ENCODE peak calls at places on chromosomes 13 and 19, in six cellular contexts. Q, X, V, N, D and Z are unnamed samples.

GRCh38 chr13:28533441-28534166 is 38.7 kb upstream of the FLT1 start:
- DNase-seq in Q (no peak), D (no peak), X (no peak), V (no peak), N (no peak), Z (no peak)

GRCh38 chr13:42574435-42575311 is 721 bp downstream of the TNFSF11 start:
- DNase-seq in X (peak), Q (no peak), D (no peak), N (no peak), V (no peak), Z (no peak)

GRCh38 chr13:20390526-20391175 is 135.0 kb downstream of the CRYL1 start:
- DNase-seq in V (no peak), D (no peak), N (no peak), X (no peak), Q (no peak), Z (no peak)

GRCh38 chr13:64158910-64159309 is 2743.3 kb upstream of the PCDH20 start:
- DNase-seq in V (peak), X (peak), D (no peak), N (no peak), Q (no peak), Z (peak)

GRCh38 chr19:56253737-56254136 is 18.8 kb upstream of the EDDM13 start:
- DNase-seq in N (no peak), D (peak), X (peak), V (peak), Q (peak), Z (peak)

GRCh38 chr19:13366529-13367143 is 139.6 kb downstream of the CACNA1A start:
- DNase-seq in X (peak), V (peak), N (no peak), Q (peak), D (no peak), Z (peak)

GRCh38 chr19:19081642-19082151 is 17.9 kb downstream of the SLC25A42 start:
- DNase-seq in N (no peak), Q (no peak), D (no peak), V (peak), X (no peak), Z (peak)

GRCh38 chr19:42292042-42292960 is 9.6 kb upstream of the PRR19 start:
- DNase-seq in X (no peak), N (no peak), Q (no peak), V (no peak), D (no peak), Z (no peak)

GRCh38 chr13:110287031-110287828 is 19.7 kb downstream of the COL4A1 start:
- DNase-seq in V (no peak), N (no peak), Q (no peak), D (no peak), X (no peak), Z (no peak)

GRCh38 chr19:10655457-10656312 is 1.5 kb downstream of the ILF3 start:
- DNase-seq in Q (no peak), V (peak), N (no peak), X (peak), D (peak), Z (peak)

DNA sequence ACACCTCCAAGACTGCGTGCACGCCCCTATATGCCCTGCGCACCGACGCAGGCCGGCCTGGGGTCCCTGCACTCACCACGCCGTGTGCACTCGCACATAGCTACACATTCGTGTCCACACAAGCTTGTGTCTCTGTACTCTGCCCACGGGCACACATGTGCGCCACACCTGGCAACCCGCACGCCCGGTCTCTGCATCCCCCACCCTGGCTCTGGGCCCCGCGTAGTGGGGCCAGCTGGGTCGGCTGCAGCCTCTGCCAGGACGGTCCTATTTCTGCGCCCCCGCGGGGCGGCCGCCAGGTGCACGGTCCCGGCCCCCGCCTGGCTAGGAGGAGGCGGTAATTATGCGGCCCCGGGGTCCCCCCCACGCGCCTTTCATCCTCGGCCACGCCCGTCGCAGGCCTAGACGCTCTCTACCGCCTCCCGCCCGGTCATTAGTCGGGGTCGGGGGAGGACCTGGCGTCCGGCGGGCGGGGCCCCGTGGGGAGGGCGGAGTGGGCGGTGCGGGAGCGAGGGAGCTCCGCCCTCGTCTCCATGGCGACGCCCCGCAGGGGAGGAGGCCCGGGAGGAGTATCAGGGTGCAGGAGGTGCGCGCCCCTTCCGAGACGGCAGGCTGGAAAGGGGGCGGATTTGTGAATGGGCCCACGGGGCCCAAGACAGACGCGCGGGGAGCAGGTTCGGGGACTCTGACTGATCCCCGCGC is 2.9 kb upstream of the CIRBP start:
- DNase-seq in N (no peak), D (peak), X (peak), Q (peak), V (peak), Z (peak)
- TF ChIP-seq USF2 in N (no peak), D (no peak), X (no peak), Q (no peak), V (no peak), Z (no peak)

GRCh38 chr13:93231867-93232266 is 5.3 kb downstream of the GPC6 start:
- DNase-seq in D (peak), V (no peak), X (no peak), N (no peak), Q (no peak), Z (no peak)
- H3K27ac ChIP-seq in D (peak), V (no peak), X (no peak), N (no peak), Q (peak), Z (no peak)

GRCh38 chr19:39299832-39300231 is 3.6 kb downstream of the IFNL1 start:
- DNase-seq in Q (no peak), V (no peak), X (no peak), N (no peak), D (no peak), Z (no peak)

GRCh38 chr19:39299404-39299803 is 3.2 kb downstream of the IFNL1 start:
- DNase-seq in D (no peak), V (no peak), N (no peak), X (no peak), Q (no peak), Z (no peak)

GRCh38 chr19:39296055-39296645 is at the start of gene IFNL1:
- DNase-seq in D (no peak), Q (no peak), N (no peak), X (no peak), V (no peak), Z (no peak)

GRCh38 chr19:39296906-39297305 is 699 bp downstream of the IFNL1 start:
- DNase-seq in N (no peak), Q (no peak), D (no peak), V (no peak), X (no peak), Z (no peak)

GRCh38 chr19:39297931-39298634 is 1.9 kb downstream of the IFNL1 start:
- DNase-seq in D (no peak), V (no peak), Q (no peak), X (no peak), N (no peak), Z (no peak)
- TF ChIP-seq USF2 in D (no peak), V (no peak), Q (no peak), X (no peak), N (no peak), Z (no peak)

DNA sequence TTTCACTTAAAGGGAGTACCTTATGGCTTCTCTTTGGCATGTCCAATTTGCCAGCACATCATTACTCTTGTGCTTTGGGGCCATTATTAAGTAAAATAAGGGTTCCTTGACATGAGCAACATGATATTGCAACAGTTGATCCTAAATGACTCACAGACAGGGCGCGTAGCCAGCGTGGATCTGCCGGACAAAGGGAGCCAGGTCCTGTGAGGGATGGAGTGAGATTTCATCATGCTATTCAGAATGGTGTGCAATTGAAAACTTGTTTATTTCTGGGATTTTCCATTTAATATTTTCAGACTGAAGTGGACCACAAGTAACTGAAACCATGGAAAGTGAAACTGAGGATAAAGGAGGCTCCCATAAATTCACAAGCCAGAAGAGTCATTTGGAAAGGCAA is 48.6 kb upstream of the WASF3 start:
- DNase-seq in N (no peak), Q (no peak), V (no peak), X (no peak), D (no peak), Z (peak)
- H3K27ac ChIP-seq in N (no peak), Q (no peak), V (no peak), X (no peak), D (no peak), Z (peak)

GRCh38 chr19:45087531-45087930 is 5.4 kb upstream of the PPP1R37 start:
- DNase-seq in N (no peak), X (no peak), V (no peak), D (no peak), Q (no peak), Z (no peak)
- TF ChIP-seq USF2 in N (no peak), X (no peak), V (no peak), D (no peak), Q (no peak), Z (no peak)

GRCh38 chr13:45737571-45738002 is 35.5 kb downstream of the CBY2 start:
- DNase-seq in X (no peak), V (peak), Q (no peak), D (no peak), N (no peak), Z (no peak)

GRCh38 chr13:45747071-45747470 is 45.0 kb downstream of the CBY2 start:
- DNase-seq in Q (no peak), N (no peak), X (no peak), V (no peak), D (no peak), Z (no peak)

GRCh38 chr13:45744979-45745378 is 42.9 kb downstream of the CBY2 start:
- DNase-seq in V (no peak), N (no peak), D (no peak), Q (no peak), X (no peak), Z (no peak)

GRCh38 chr13:45742985-45743384 is 40.9 kb downstream of the CBY2 start:
- DNase-seq in Q (no peak), N (no peak), X (no peak), D (no peak), V (no peak), Z (no peak)
- H3K27ac ChIP-seq in Q (no peak), N (no peak), X (no peak), D (no peak), V (no peak), Z (no peak)

GRCh38 chr19:55160986-55161365 is 3.4 kb upstream of the TNNI3 start:
- DNase-seq in X (no peak), N (no peak), Q (no peak), D (no peak), V (no peak), Z (no peak)

GRCh38 chr19:55161571-55162322 is 4.2 kb upstream of the TNNI3 start:
- DNase-seq in V (no peak), Q (no peak), D (no peak), X (no peak), N (no peak), Z (no peak)

GRCh38 chr19:55169136-55169535 is 2.7 kb upstream of the DNAAF3 start:
- DNase-seq in Q (no peak), X (no peak), N (no peak), D (no peak), V (no peak), Z (no peak)

GRCh38 chr19:55166530-55167268 is at the start of gene DNAAF3:
- DNase-seq in D (peak), Q (peak), N (peak), V (peak), X (peak), Z (peak)

DNA sequence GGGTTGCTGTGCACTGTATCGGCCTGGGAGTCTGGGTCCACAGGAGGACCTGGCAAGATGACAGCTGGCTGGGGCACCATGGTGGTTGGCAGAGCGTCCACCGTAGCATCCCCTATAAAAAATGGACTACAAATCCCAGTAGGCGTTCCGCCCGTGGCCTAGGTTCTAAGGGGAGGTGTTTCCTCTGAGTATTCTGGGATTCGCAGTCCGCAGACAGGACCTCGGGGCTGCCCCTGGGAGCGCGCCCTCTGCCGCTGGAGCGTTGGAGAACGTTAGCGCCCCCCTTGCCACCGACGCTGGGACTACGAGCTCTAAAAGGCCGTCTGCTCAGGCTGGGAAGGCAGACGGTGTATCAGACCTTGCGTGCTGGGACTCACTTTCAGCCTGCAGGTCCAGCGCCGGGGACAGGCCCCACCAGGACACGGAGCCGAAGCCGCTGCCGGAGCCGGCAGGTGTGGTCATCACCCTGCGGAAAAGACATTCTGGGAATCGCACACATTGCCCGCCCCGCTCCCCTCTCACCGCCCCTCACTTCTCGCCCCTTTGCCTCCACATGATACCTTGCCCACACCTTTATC is 372 bp downstream of the DNAAF3 start:
- DNase-seq in N (no peak), D (peak), X (peak), V (peak), Q (peak), Z (peak)
- TF ChIP-seq USF2 in N (no peak), D (no peak), X (no peak), V (no peak), Q (no peak), Z (no peak)

GRCh38 chr13:76856141-76856571 is 30.0 kb downstream of the KCTD12 start:
- DNase-seq in N (no peak), D (no peak), Q (no peak), V (no peak), X (no peak), Z (peak)

GRCh38 chr13:76854209-76854608 is 32.0 kb downstream of the KCTD12 start:
- DNase-seq in X (no peak), Q (no peak), N (no peak), D (no peak), V (no peak), Z (no peak)

GRCh38 chr13:76854894-76855293 is 31.3 kb downstream of the KCTD12 start:
- DNase-seq in N (no peak), D (no peak), V (no peak), Q (no peak), X (no peak), Z (peak)

GRCh38 chr13:76853481-76853880 is 32.7 kb downstream of the KCTD12 start:
- DNase-seq in V (no peak), Q (no peak), N (no peak), D (no peak), X (no peak), Z (no peak)

DNA sequence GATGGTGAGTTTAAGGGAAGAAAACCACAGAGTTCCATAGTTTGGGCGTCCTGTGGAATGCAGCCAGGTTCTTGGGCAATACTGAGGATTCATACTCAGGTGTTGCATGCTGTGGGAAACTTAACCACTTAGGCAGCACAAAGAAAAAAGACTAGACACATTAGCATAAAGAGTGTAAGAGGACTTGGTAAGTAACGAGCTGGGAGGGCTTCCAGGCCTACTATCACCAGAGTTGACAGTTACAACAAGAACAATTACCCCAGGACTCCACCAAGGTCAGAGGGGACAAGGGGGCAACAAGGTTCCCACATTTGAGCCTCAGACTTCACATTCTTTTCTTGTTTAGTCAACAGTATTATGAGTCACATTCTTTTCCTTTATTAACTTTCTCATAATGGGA is 33.2 kb downstream of the KCTD12 start:
- DNase-seq in X (no peak), Q (no peak), D (no peak), V (no peak), N (no peak), Z (peak)
- H3K27ac ChIP-seq in X (no peak), Q (no peak), D (no peak), V (no peak), N (no peak), Z (no peak)

GRCh38 chr13:51538626-51539179 is 45.6 kb upstream of the WDFY2 start:
- DNase-seq in Q (no peak), X (no peak), D (no peak), V (no peak), N (no peak), Z (no peak)

GRCh38 chr13:51534075-51534817 is 50.0 kb upstream of the WDFY2 start:
- DNase-seq in D (no peak), Q (no peak), X (no peak), V (no peak), N (no peak), Z (no peak)

DNA sequence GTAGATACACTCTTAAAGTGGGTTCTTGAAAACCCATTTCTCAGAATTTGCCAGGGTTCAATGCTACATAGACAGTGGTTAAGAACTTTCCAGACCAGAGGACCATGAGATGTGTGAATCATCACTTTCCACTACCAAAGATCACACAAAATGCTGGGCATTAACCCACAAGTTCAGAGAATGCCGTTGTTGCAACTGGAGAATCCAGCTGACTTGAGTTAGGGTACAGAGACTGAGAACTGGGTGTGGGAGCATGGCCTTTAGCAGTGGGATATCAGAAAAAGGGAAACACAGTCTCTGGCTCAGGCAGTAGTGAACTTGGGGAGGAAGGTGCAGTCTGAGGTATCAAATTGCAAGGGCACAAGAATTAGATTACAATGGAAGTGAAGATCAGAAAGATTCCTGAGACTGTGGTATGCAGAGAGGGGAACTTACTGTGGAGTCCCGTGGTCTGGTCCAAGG is 51.5 kb upstream of the WDFY2 start:
- DNase-seq in D (no peak), X (no peak), N (no peak), V (no peak), Q (no peak), Z (no peak)
- TF ChIP-seq USF2 in D (no peak), X (no peak), N (no peak), V (no peak), Q (no peak), Z (no peak)